ENCODE peak calls at places on chromosomes 1 and 21, in four cellular contexts. A is T-cell, R is left ventricle myocardium superior, Q is retina. K is an unnamed sample.

GRCh38 chr1:24987875-24988559 is 57.9 kb upstream of the RUNX3 start:
- DNase-seq in A (no peak), R (no peak), Q (no peak), K (no peak)

GRCh38 chr1:212213754-212214153 is 71.5 kb upstream of the PPP2R5A start:
- DNase-seq in A (no peak), R (no peak), Q (no peak), K (no peak)

GRCh38 chr1:101309334-101310221 is 72.8 kb downstream of the S1PR1 start:
- DNase-seq in A (peak), R (peak), Q (peak), K (peak)

GRCh38 chr21:44306926-44307687 is 7.3 kb downstream of the PFKL start:
- DNase-seq in A (no peak), R (no peak), Q (no peak), K (no peak)

GRCh38 chr21:21226472-21226871 is 228.3 kb downstream of the NCAM2 start:
- DNase-seq in A (no peak), R (no peak), Q (no peak), K (no peak)

GRCh38 chr1:3869751-3870301 is 12.6 kb downstream of the DFFB start:
- DNase-seq in A (no peak), R (no peak), Q (peak), K (no peak)

GRCh38 chr1:34262921-34263320 is 86.2 kb downstream of the C1orf94 start:
- DNase-seq in A (no peak), R (no peak), Q (no peak), K (no peak)

GRCh38 chr1:164561461-164561860 is 2.5 kb downstream of the PBX1 start:
- DNase-seq in A (no peak), R (no peak), Q (peak), K (no peak)

GRCh38 chr1:59669752-59670312 is 144.9 kb upstream of the HOOK1 start:
- DNase-seq in A (no peak), R (peak), Q (peak), K (no peak)

GRCh38 chr1:185539277-185539943 is 194.8 kb upstream of the HMCN1 start:
- DNase-seq in A (no peak), R (no peak), Q (no peak), K (no peak)

GRCh38 chr1:54268714-54269297 is 68.8 kb downstream of the MRPL37 start:
- DNase-seq in A (no peak), R (no peak), Q (no peak), K (no peak)

GRCh38 chr1:53554592-53555305 is 95.5 kb downstream of the DMRTB1 start:
- DNase-seq in A (no peak), R (peak), Q (no peak), K (peak)

GRCh38 chr1:30572192-30572591 is 151.2 kb downstream of the MATN1 start:
- DNase-seq in A (no peak), R (no peak), Q (no peak), K (peak)

GRCh38 chr1:153771841-153772593 is 3.2 kb upstream of the SLC27A3 start:
- DNase-seq in A (no peak), R (peak), Q (peak), K (peak)

GRCh38 chr1:232033285-232033684 is 406.7 kb downstream of the DISC1 start:
- DNase-seq in A (no peak), R (no peak), Q (no peak), K (no peak)

GRCh38 chr1:211675230-211676105 is at the start of gene NEK2:
- DNase-seq in A (peak), R (peak), Q (peak), K (peak)

GRCh38 chr1:207962716-207963428 is 51.9 kb upstream of the CD34 start:
- DNase-seq in A (no peak), R (peak), Q (no peak), K (peak)

GRCh38 chr1:242670019-242670418 is 145.5 kb upstream of the PLD5 start:
- DNase-seq in A (no peak), R (no peak), Q (no peak), K (peak)

GRCh38 chr1:154765970-154766369 is 104.1 kb downstream of the KCNN3 start:
- DNase-seq in A (no peak), R (no peak), Q (no peak), K (peak)

GRCh38 chr1:21799730-21800129 is 12.3 kb upstream of the LDLRAD2 start:
- DNase-seq in A (no peak), R (no peak), Q (no peak), K (no peak)

GRCh38 chr1:87334351-87335174 is 5.9 kb downstream of the LMO4 start:
- DNase-seq in A (no peak), R (peak), Q (peak), K (peak)

GRCh38 chr1:42888013-42888633 is 41.7 kb downstream of the ZNF691 start:
- DNase-seq in A (no peak), R (no peak), Q (no peak), K (peak)

GRCh38 chr1:92655197-92655801 is 129.6 kb downstream of the EVI5 start:
- DNase-seq in A (no peak), R (no peak), Q (no peak), K (no peak)

GRCh38 chr1:181057079-181057478 is 23.3 kb downstream of the MR1 start:
- DNase-seq in A (no peak), R (no peak), Q (no peak), K (no peak)

GRCh38 chr1:206658264-206658980 is 23.1 kb downstream of the DYRK3 start:
- DNase-seq in A (peak), R (peak), Q (peak), K (peak)

GRCh38 chr21:42744520-42745445 is 91.4 kb downstream of the PDE9A start:
- DNase-seq in A (no peak), R (no peak), Q (no peak), K (no peak)